ENCODE peak calls at places on chromosomes 5 and 9, in five cellular contexts. One of them, this sample, is unnamed.

GRCh38 chr5:143641957-143642356 is 170.0 kb upstream of the HMHB1 start:
- DNase-seq in PC-3: no peak
- DNase-seq in endothelial cell: no peak
- DNase-seq in frontal cortex: no peak
- DNase-seq in T-helper 9 cell: no peak
- DNase-seq in this sample: no peak

GRCh38 chr9:114521846-114522245 is 16.6 kb upstream of the WHRN start:
- DNase-seq in PC-3: peak
- DNase-seq in frontal cortex: no peak
- DNase-seq in T-helper 9 cell: no peak
- DNase-seq in endothelial cell: no peak
- DNase-seq in this sample: no peak

GRCh38 chr9:128644452-128644851 is 12.2 kb downstream of the DYNC2I2 start:
- DNase-seq in endothelial cell: no peak
- DNase-seq in T-helper 9 cell: no peak
- DNase-seq in frontal cortex: no peak
- DNase-seq in PC-3: no peak
- DNase-seq in this sample: no peak

GRCh38 chr9:37410969-37411785 is 11.3 kb upstream of the GRHPR start:
- DNase-seq in endothelial cell: peak
- DNase-seq in frontal cortex: no peak
- DNase-seq in PC-3: no peak
- DNase-seq in T-helper 9 cell: no peak
- DNase-seq in this sample: no peak

GRCh38 chr9:93675336-93676150 is 99.2 kb downstream of the PHF2 start:
- DNase-seq in T-helper 9 cell: no peak
- DNase-seq in endothelial cell: peak
- DNase-seq in PC-3: no peak
- DNase-seq in frontal cortex: no peak
- DNase-seq in this sample: no peak

GRCh38 chr5:103582364-103582763 is 19.8 kb upstream of the NUDT12 start:
- DNase-seq in PC-3: peak
- DNase-seq in endothelial cell: peak
- DNase-seq in frontal cortex: peak
- DNase-seq in T-helper 9 cell: no peak
- DNase-seq in this sample: peak

GRCh38 chr9:126806336-126806735 is 1.5 kb downstream of the ZBTB43 start:
- DNase-seq in T-helper 9 cell: no peak
- DNase-seq in PC-3: no peak
- DNase-seq in endothelial cell: no peak
- DNase-seq in frontal cortex: no peak
- DNase-seq in this sample: no peak

GRCh38 chr5:142618125-142618524 is 67.8 kb downstream of the FGF1 start:
- DNase-seq in PC-3: peak
- DNase-seq in endothelial cell: no peak
- DNase-seq in T-helper 9 cell: no peak
- DNase-seq in frontal cortex: no peak
- DNase-seq in this sample: peak

GRCh38 chr5:78903936-78904335 is 81.2 kb downstream of the ARSB start:
- DNase-seq in frontal cortex: no peak
- DNase-seq in T-helper 9 cell: no peak
- DNase-seq in PC-3: no peak
- DNase-seq in endothelial cell: no peak
- DNase-seq in this sample: no peak

GRCh38 chr5:10167806-10168205 is 81.9 kb downstream of the ATPSCKMT start:
- DNase-seq in T-helper 9 cell: no peak
- DNase-seq in PC-3: no peak
- DNase-seq in frontal cortex: no peak
- DNase-seq in endothelial cell: no peak
- DNase-seq in this sample: no peak

GRCh38 chr5:79793722-79794121 is 104.1 kb downstream of the CMYA5 start:
- DNase-seq in endothelial cell: no peak
- DNase-seq in T-helper 9 cell: no peak
- DNase-seq in frontal cortex: no peak
- DNase-seq in PC-3: no peak
- DNase-seq in this sample: no peak

GRCh38 chr9:132997591-132997990 is 19.1 kb downstream of the GFI1B start:
- DNase-seq in endothelial cell: no peak
- DNase-seq in PC-3: no peak
- DNase-seq in T-helper 9 cell: no peak
- DNase-seq in frontal cortex: no peak
- DNase-seq in this sample: peak

GRCh38 chr5:1134478-1134877 is 22.6 kb upstream of the SLC12A7 start:
- DNase-seq in PC-3: peak
- DNase-seq in T-helper 9 cell: no peak
- DNase-seq in endothelial cell: no peak
- DNase-seq in frontal cortex: no peak
- DNase-seq in this sample: no peak

GRCh38 chr9:107368696-107369095 is 85.6 kb downstream of the RAD23B start:
- DNase-seq in endothelial cell: no peak
- DNase-seq in T-helper 9 cell: no peak
- DNase-seq in PC-3: no peak
- DNase-seq in frontal cortex: no peak
- DNase-seq in this sample: no peak

GRCh38 chr9:138076650-138077009 is 199.0 kb downstream of the CACNA1B start:
- DNase-seq in T-helper 9 cell: no peak
- DNase-seq in frontal cortex: no peak
- DNase-seq in PC-3: no peak
- DNase-seq in endothelial cell: no peak
- DNase-seq in this sample: no peak

GRCh38 chr5:53109041-53109435 is 519 bp downstream of the MOCS2 start:
- DNase-seq in T-helper 9 cell: no peak
- DNase-seq in endothelial cell: no peak
- DNase-seq in frontal cortex: no peak
- DNase-seq in PC-3: no peak
- DNase-seq in this sample: peak

GRCh38 chr9:132801659-132802058 is 76.4 kb downstream of the AK8 start:
- DNase-seq in frontal cortex: no peak
- DNase-seq in T-helper 9 cell: no peak
- DNase-seq in endothelial cell: no peak
- DNase-seq in PC-3: no peak
- DNase-seq in this sample: no peak

GRCh38 chr5:126972062-126972895 is 58.1 kb downstream of the MARCHF3 start:
- DNase-seq in T-helper 9 cell: peak
- DNase-seq in endothelial cell: no peak
- DNase-seq in PC-3: no peak
- DNase-seq in frontal cortex: no peak
- DNase-seq in this sample: peak

GRCh38 chr5:76303917-76304316 is 99.2 kb upstream of the IQGAP2 start:
- DNase-seq in endothelial cell: no peak
- DNase-seq in T-helper 9 cell: peak
- DNase-seq in frontal cortex: no peak
- DNase-seq in PC-3: peak
- DNase-seq in this sample: no peak

GRCh38 chr5:109983135-109983534 is 293.4 kb downstream of the MAN2A1 start:
- DNase-seq in frontal cortex: no peak
- DNase-seq in endothelial cell: no peak
- DNase-seq in T-helper 9 cell: no peak
- DNase-seq in PC-3: no peak
- DNase-seq in this sample: no peak

GRCh38 chr9:2859776-2860379 is 16.0 kb upstream of the PUM3 start:
- DNase-seq in endothelial cell: peak
- DNase-seq in PC-3: peak
- DNase-seq in frontal cortex: peak
- DNase-seq in T-helper 9 cell: peak
- DNase-seq in this sample: peak

GRCh38 chr9:72006481-72006880 is 53.9 kb downstream of the C9orf57 start:
- DNase-seq in T-helper 9 cell: no peak
- DNase-seq in endothelial cell: no peak
- DNase-seq in frontal cortex: no peak
- DNase-seq in PC-3: peak
- DNase-seq in this sample: peak

GRCh38 chr5:92605591-92605990 is 975.4 kb downstream of the NR2F1-AS1 start:
- DNase-seq in T-helper 9 cell: no peak
- DNase-seq in endothelial cell: no peak
- DNase-seq in PC-3: no peak
- DNase-seq in frontal cortex: no peak
- DNase-seq in this sample: no peak

GRCh38 chr9:115922441-115922840 is 231.2 kb upstream of the PAPPA start:
- DNase-seq in frontal cortex: no peak
- DNase-seq in PC-3: no peak
- DNase-seq in endothelial cell: no peak
- DNase-seq in T-helper 9 cell: no peak
- DNase-seq in this sample: no peak

This sample was measured in SJCRH30.